ENCODE peak calls at places on chromosomes 5 and 9, in five cellular contexts. K, P, W, I and H are unnamed samples.

GRCh38 chr9:111658943-111659342 is 2.5 kb upstream of the GNG10 start:
- DNase-seq in W (no peak), I (peak), P (no peak), K (no peak), H (no peak)

GRCh38 chr9:82418334-82418733 is 429.8 kb downstream of the SPATA31D1 start:
- DNase-seq in I (no peak), W (no peak), P (no peak), K (no peak), H (no peak)

GRCh38 chr5:135829681-135830383 is 4.6 kb upstream of the SLC25A48 start:
- DNase-seq in W (peak), P (peak), K (peak), I (peak), H (peak)

GRCh38 chr9:84278131-84278530 is 62.4 kb downstream of the SLC28A3 start:
- DNase-seq in P (no peak), W (no peak), I (no peak), K (no peak), H (no peak)

GRCh38 chr9:38227061-38227540 is 158.1 kb upstream of the SHB start:
- DNase-seq in K (peak), W (peak), I (peak), P (no peak), H (peak)

GRCh38 chr5:95050708-95051107 is 234.2 kb downstream of the MCTP1 start:
- DNase-seq in W (no peak), I (no peak), K (no peak), P (no peak), H (no peak)

GRCh38 chr9:33318781-33319180 is 28.5 kb downstream of the NFX1 start:
- DNase-seq in K (no peak), P (no peak), I (no peak), W (no peak), H (no peak)

GRCh38 chr9:88235615-88236014 is 97.3 kb upstream of the SPATA31C2 start:
- DNase-seq in I (no peak), P (no peak), K (no peak), W (no peak), H (no peak)

GRCh38 chr5:56567278-56567677 is 248.1 kb upstream of the MAP3K1 start:
- DNase-seq in W (no peak), K (no peak), I (no peak), P (no peak), H (no peak)

GRCh38 chr5:97071101-97071500 is 71.3 kb downstream of the LIX1 start:
- DNase-seq in K (no peak), I (no peak), P (no peak), W (no peak), H (no peak)

GRCh38 chr5:165139262-165139661 is 1633.8 kb downstream of the MAT2B start:
- DNase-seq in W (no peak), K (no peak), P (no peak), I (no peak), H (no peak)

GRCh38 chr9:98146101-98146991 is 27.3 kb upstream of the TRIM14 start:
- DNase-seq in W (no peak), K (peak), I (peak), P (no peak), H (peak)

GRCh38 chr9:104073770-104074133 is 20.4 kb upstream of the SMC2 start:
- DNase-seq in W (no peak), I (no peak), K (no peak), P (no peak), H (no peak)

GRCh38 chr9:12694013-12694412 is 828 bp downstream of the TYRP1 start:
- DNase-seq in I (no peak), P (no peak), W (no peak), K (no peak), H (no peak)

GRCh38 chr5:126339215-126339805 is 83.9 kb upstream of the GRAMD2B start:
- DNase-seq in W (peak), P (peak), K (peak), I (peak), H (peak)

GRCh38 chr9:116238751-116239340 is 85.3 kb downstream of the PAPPA start:
- DNase-seq in K (no peak), I (no peak), P (no peak), W (no peak), H (no peak)

GRCh38 chr5:81579525-81579924 is 171.4 kb downstream of the SSBP2 start:
- DNase-seq in P (no peak), I (peak), K (no peak), W (peak), H (no peak)

GRCh38 chr5:38871790-38872551 is 26.2 kb downstream of the OSMR start:
- DNase-seq in I (peak), P (no peak), W (no peak), K (peak), H (peak)

GRCh38 chr5:31235381-31235780 is 41.9 kb downstream of the CDH6 start:
- DNase-seq in I (no peak), K (no peak), P (no peak), W (no peak), H (no peak)

GRCh38 chr5:150144211-150144801 is 11.3 kb downstream of the PDGFRB start:
- DNase-seq in P (no peak), W (no peak), K (no peak), I (peak), H (peak)

GRCh38 chr9:122975196-122975595 is 34.4 kb downstream of the RABGAP1 start:
- DNase-seq in W (no peak), P (no peak), I (no peak), K (no peak), H (no peak)

GRCh38 chr5:5340206-5340729 is 82.2 kb upstream of the ICE1 start:
- DNase-seq in K (peak), I (peak), W (no peak), P (no peak), H (peak)

GRCh38 chr9:100492952-100493351 is 20.0 kb downstream of the TMEFF1 start:
- DNase-seq in K (no peak), W (no peak), I (no peak), P (no peak), H (no peak)

GRCh38 chr5:168286386-168286785 is 5.1 kb upstream of the WWC1 start:
- DNase-seq in P (no peak), K (no peak), W (no peak), I (no peak), H (no peak)

GRCh38 chr9:136799079-136799853 is 3.1 kb downstream of the CCDC183 start:
- DNase-seq in W (peak), I (peak), P (no peak), K (no peak), H (no peak)

GRCh38 chr5:112860929-112861637 is at the start of gene SRP19:
- DNase-seq in I (peak), W (peak), K (peak), P (peak), H (peak)

GRCh38 chr5:178196986-178197385 is 7.3 kb upstream of the HNRNPAB start:
- DNase-seq in I (no peak), K (no peak), W (no peak), P (no peak), H (peak)

GRCh38 chr9:101792475-101792874 is 54.0 kb upstream of the GRIN3A start:
- DNase-seq in I (no peak), P (no peak), K (no peak), W (no peak), H (no peak)

GRCh38 chr5:177440211-177440989 is 6.2 kb upstream of the PRR7 start:
- DNase-seq in W (no peak), I (no peak), P (no peak), K (no peak), H (no peak)

GRCh38 chr5:10307206-10308148 is at the start of gene CMBL:
- DNase-seq in W (peak), I (peak), K (peak), P (peak), H (peak)

GRCh38 chr5:1392801-1393565 is 48.1 kb upstream of the CLPTM1L start:
- DNase-seq in W (no peak), P (no peak), K (no peak), I (no peak), H (no peak)

GRCh38 chr5:55402199-55402598 is 94.4 kb downstream of the MTREX start:
- DNase-seq in K (no peak), W (no peak), I (no peak), P (no peak), H (no peak)

GRCh38 chr5:123364443-123364842 is 58.8 kb downstream of the CEP120 start:
- DNase-seq in K (no peak), P (no peak), W (no peak), I (no peak), H (no peak)

GRCh38 chr9:135060461-135061116 is 26.9 kb upstream of the OLFM1 start:
- DNase-seq in W (no peak), K (no peak), I (no peak), P (no peak), H (no peak)

GRCh38 chr5:26492835-26493459 is 545.4 kb downstream of the CDH9 start:
- DNase-seq in I (no peak), P (no peak), W (no peak), K (no peak), H (no peak)

GRCh38 chr5:66807743-66808142 is 211.6 kb downstream of the MAST4 start:
- DNase-seq in P (no peak), K (peak), I (peak), W (peak), H (no peak)

GRCh38 chr9:83041771-83042170 is 21.2 kb downstream of the RASEF start:
- DNase-seq in W (no peak), I (no peak), K (no peak), P (no peak), H (peak)